ENCODE peak calls at places on chromosomes 7 and 10, in seven cellular contexts. F is non-pigmented ciliary epithelial cell; C is activated T-helper 1 cell treated with anti-CD3 and anti-CD28 coated beads, Interleukin-2, amount 50 U/mL, for 16 hours; Y is IMR-90; E is kidney epithelial cell; W is KBM-7; G is GM23338. J is an unnamed sample.

GRCh38 chr10:100895346-100895745 is 17.4 kb upstream of the SLF2 start:
- DNase-seq in F (no peak), C (no peak), Y (no peak), E (no peak), W (peak), G (no peak), J (no peak)

GRCh38 chr10:118568327-118568848 is 27.1 kb downstream of the PRLHR start:
- DNase-seq in F (peak), C (peak), Y (peak), E (no peak), W (peak), G (peak), J (no peak)

GRCh38 chr7:32108651-32109050 is 38.4 kb upstream of the PDE1C start:
- DNase-seq in F (no peak), C (no peak), Y (no peak), E (no peak), W (no peak), G (no peak), J (no peak)

GRCh38 chr7:55538538-55538937 is 33.8 kb downstream of the VOPP1 start:
- DNase-seq in F (peak), C (no peak), Y (peak), E (peak), W (no peak), G (no peak), J (peak)

GRCh38 chr10:103717341-103718246 is 137.8 kb downstream of the SH3PXD2A start:
- DNase-seq in F (no peak), C (no peak), Y (no peak), E (no peak), W (no peak), G (peak), J (no peak)

GRCh38 chr10:130438861-130439260 is 302.7 kb downstream of the GLRX3 start:
- DNase-seq in F (no peak), C (no peak), Y (no peak), E (no peak), W (no peak), G (no peak), J (no peak)

GRCh38 chr7:32059289-32060045 is 10.7 kb downstream of the PDE1C start:
- DNase-seq in F (no peak), C (no peak), Y (peak), E (no peak), W (no peak), G (peak), J (peak)

GRCh38 chr7:99036531-99037175 is 107.3 kb downstream of the SMURF1 start:
- DNase-seq in F (no peak), C (no peak), Y (peak), E (peak), W (peak), G (peak), J (no peak)

GRCh38 chr7:121138262-121138933 is 149.9 kb downstream of the CPED1 start:
- DNase-seq in F (no peak), C (no peak), Y (no peak), E (no peak), W (no peak), G (peak), J (no peak)